ENCODE peak calls at places on chromosomes 12 and 14, in nine cellular contexts. Y, Q, N, G, T, R, A, F and M are unnamed samples.

GRCh38 chr12:67457136-67457535 is 188.0 kb downstream of the CAND1 start:
- DNase-seq in G (no peak), R (no peak), Q (no peak), T (no peak), Y (no peak), A (peak; percentile 52), F (no peak), N (no peak), M (no peak)

GRCh38 chr14:57060276-57060956 is 208.3 kb downstream of the EXOC5 start:
- DNase-seq in A (no peak), T (no peak), Y (no peak), Q (no peak), G (no peak), F (no peak), R (peak; percentile 69), N (peak; percentile 73), M (peak; percentile 56)

GRCh38 chr14:68884031-68885030 is 91.5 kb upstream of the ZFP36L1 start:
- DNase-seq in Y (no peak), A (peak; percentile 86), R (no peak), N (no peak), Q (peak; percentile 63), F (no peak), G (peak; percentile 89), T (peak; percentile 62), M (no peak)

GRCh38 chr14:100065161-100065871 is at the start of gene EVL:
- DNase-seq in Y (peak; percentile 72), Q (peak; percentile 35), T (no peak), F (peak; percentile 76), A (no peak), R (peak; percentile 61), N (no peak), G (no peak), M (no peak)

GRCh38 chr12:112916270-112916669 is 9.5 kb downstream of the OAS1 start:
- DNase-seq in R (no peak), Q (no peak), F (no peak), G (peak; percentile 90), A (no peak), N (no peak), T (no peak), Y (no peak), M (no peak)

GRCh38 chr14:69036757-69037506 is 57.8 kb upstream of the ACTN1 start:
- DNase-seq in Y (no peak), R (no peak), A (no peak), G (no peak), F (no peak), N (no peak), Q (no peak), T (no peak), M (peak; percentile 77)

GRCh38 chr12:110533607-110534006 is 31.5 kb downstream of the RAD9B start:
- DNase-seq in A (no peak), Y (no peak), F (no peak), G (no peak), R (no peak), N (peak; percentile 39), Q (no peak), T (no peak), M (peak; percentile 43)

GRCh38 chr12:93191956-93192355 is 185.8 kb upstream of the NUDT4 start:
- DNase-seq in R (no peak), A (peak; percentile 91), F (no peak), N (no peak), Q (no peak), Y (no peak), G (peak; percentile 65), T (no peak), M (no peak)

GRCh38 chr14:75289840-75290388 is 11.3 kb downstream of the FOS start:
- DNase-seq in A (no peak), F (no peak), R (no peak), Y (no peak), G (peak; percentile 26), Q (no peak), N (no peak), T (no peak), M (no peak)

GRCh38 chr12:49230810-49231209 is 34.1 kb upstream of the TUBA1C start:
- DNase-seq in Y (no peak), R (no peak), T (no peak), Q (no peak), F (no peak), G (no peak), N (no peak), A (no peak), M (no peak)

GRCh38 chr14:100150932-100151587 is 8.4 kb downstream of the DEGS2 start:
- DNase-seq in A (no peak), T (no peak), Y (no peak), G (no peak), Q (no peak), R (no peak), N (no peak), F (no peak), M (no peak)

GRCh38 chr12:25332143-25332542 is 81.4 kb upstream of the KRAS start:
- DNase-seq in Q (no peak), Y (no peak), T (no peak), F (no peak), N (no peak), A (no peak), G (no peak), R (peak; percentile 33), M (no peak)

GRCh38 chr12:78229491-78230209 is 399.0 kb downstream of the NAV3 start:
- DNase-seq in R (peak; percentile 44), F (no peak), Y (no peak), G (peak; percentile 25), Q (no peak), A (peak; percentile 48), T (peak; percentile 45), N (peak; percentile 77), M (peak; percentile 87)

GRCh38 chr12:49540229-49541139 is 1.7 kb downstream of the KCNH3 start:
- DNase-seq in Q (no peak), A (no peak), Y (no peak), G (no peak), T (no peak), F (no peak), N (peak; percentile 35), R (peak; percentile 36), M (peak; percentile 65)

GRCh38 chr14:55711171-55711811 is 131.3 kb downstream of the KTN1 start:
- DNase-seq in G (peak; percentile 21), F (no peak), Y (no peak), A (peak; percentile 36), T (no peak), Q (no peak), N (no peak), R (no peak), M (no peak)

GRCh38 chr12:103128862-103129501 is 171.5 kb downstream of the ASCL1 start:
- DNase-seq in F (no peak), A (no peak), Y (no peak), G (no peak), Q (no peak), N (no peak), T (no peak), R (no peak), M (no peak)

GRCh38 chr12:121223283-121223946 is 13.5 kb downstream of the P2RX4 start:
- DNase-seq in T (peak; percentile 29), Q (no peak), R (peak; percentile 42), A (no peak), F (no peak), Y (peak; percentile 60), N (peak; percentile 52), G (no peak), M (peak; percentile 88)

GRCh38 chr12:52351196-52352059 is 15.9 kb downstream of the KRT85 start:
- DNase-seq in A (no peak), G (no peak), F (no peak), N (no peak), Y (peak; percentile 57), R (no peak), Q (peak; percentile 50), T (no peak), M (peak; percentile 31)

GRCh38 chr12:102454808-102455760 is 25.3 kb downstream of the IGF1 start:
- DNase-seq in Y (no peak), R (no peak), Q (no peak), F (no peak), A (peak; percentile 52), G (peak; percentile 76), N (no peak), T (no peak), M (no peak)

GRCh38 chr12:32089156-32089950 is 17.3 kb upstream of the BICD1 start:
- DNase-seq in Q (no peak), N (peak; percentile 77), R (no peak), T (no peak), Y (no peak), G (peak; percentile 51), A (peak; percentile 25), F (no peak), M (no peak)

GRCh38 chr12:99976762-99977161 is 8.0 kb downstream of the ANKS1B start:
- DNase-seq in N (no peak), F (no peak), T (no peak), A (no peak), Y (no peak), G (no peak), Q (no peak), R (no peak), M (no peak)

GRCh38 chr14:59570122-59570521 is 6.5 kb downstream of the CCDC175 start:
- DNase-seq in R (no peak), Q (no peak), G (no peak), A (no peak), N (peak; percentile 44), F (no peak), T (no peak), Y (no peak), M (no peak)

GRCh38 chr14:53295985-53296582 is 143.0 kb upstream of the DDHD1 start:
- DNase-seq in F (no peak), G (peak; percentile 14), R (peak; percentile 45), A (peak; percentile 42), Q (no peak), N (peak; percentile 37), Y (no peak), T (peak; percentile 25), M (no peak)

GRCh38 chr12:43338848-43339526 is 213.0 kb downstream of the ADAMTS20 start:
- DNase-seq in A (peak; percentile 54), N (peak; percentile 96), Y (no peak), G (peak; percentile 75), T (peak; percentile 90), R (peak; percentile 18), Q (no peak), F (no peak), M (peak; percentile 82)

GRCh38 chr12:92729773-92730305 is 27.1 kb downstream of the PLEKHG7 start:
- DNase-seq in F (no peak), G (no peak), R (no peak), Y (no peak), N (no peak), T (no peak), A (no peak), Q (no peak), M (no peak)

GRCh38 chr12:57552692-57553321 is 3.0 kb downstream of the KIF5A start:
- DNase-seq in Q (no peak), G (no peak), F (no peak), A (peak; percentile 46), Y (no peak), R (no peak), N (no peak), T (no peak), M (peak; percentile 55)

GRCh38 chr12:45354399-45354798 is 138.5 kb downstream of the ANO6 start:
- DNase-seq in T (peak; percentile 36), N (peak; percentile 54), Y (no peak), R (peak; percentile 5), F (no peak), A (no peak), G (no peak), Q (no peak), M (no peak)

GRCh38 chr12:53344824-53345485 is 8.8 kb upstream of the SP7 start:
- DNase-seq in G (peak; percentile 73), N (peak; percentile 80), A (peak; percentile 72), R (peak; percentile 89), T (peak; percentile 80), Y (peak; percentile 59), Q (peak; percentile 81), F (peak; percentile 62), M (peak; percentile 90)

GRCh38 chr14:92690171-92691011 is 58.0 kb downstream of the LGMN start:
- DNase-seq in R (peak; percentile 63), A (peak; percentile 46), G (peak; percentile 36), Q (no peak), N (peak; percentile 36), Y (no peak), F (no peak), T (peak; percentile 72), M (peak; percentile 75)

GRCh38 chr12:116448165-116448756 is 110.9 kb upstream of the MAP1LC3B2 start:
- DNase-seq in Y (no peak), N (no peak), A (no peak), F (no peak), R (no peak), T (no peak), Q (no peak), G (no peak), M (no peak)

GRCh38 chr12:130878193-130879185 is 6.6 kb downstream of the RAN start:
- DNase-seq in A (no peak), F (no peak), G (no peak), T (no peak), N (no peak), Y (no peak), R (no peak), Q (no peak), M (peak; percentile 69)